ENCODE peak calls at places on chromosomes 13 and 19, in five cellular contexts. One of them, this sample, is unnamed. For H3K36me3, the result is how much of the 10 kb centered on the place peaks cover.

GRCh38 chr13:46373623-46374022 is 13.4 kb downstream of the RUBCNL start:
- DNase-seq in SK-N-SH: no peak
- DNase-seq in ovary: no peak
- DNase-seq in stomach: no peak
- DNase-seq in H1: no peak
- DNase-seq in this sample: no peak

GRCh38 chr19:38547446-38547845 is 70.3 kb downstream of the MAP4K1 start:
- DNase-seq in SK-N-SH: no peak
- DNase-seq in ovary: no peak
- DNase-seq in stomach: no peak
- DNase-seq in H1: no peak
- DNase-seq in this sample: no peak

GRCh38 chr13:51834581-51835158 is 10.3 kb downstream of the TMEM272 start:
- DNase-seq in SK-N-SH: peak
- DNase-seq in ovary: no peak
- DNase-seq in stomach: no peak
- DNase-seq in H1: no peak
- DNase-seq in this sample: no peak

GRCh38 chr13:30052127-30052526 is 201.7 kb upstream of the UBL3 start:
- DNase-seq in SK-N-SH: no peak
- DNase-seq in ovary: no peak
- DNase-seq in stomach: no peak
- DNase-seq in H1: peak
- DNase-seq in this sample: peak

GRCh38 chr13:95784161-95784880 is 107.4 kb downstream of the DNAJC3 start:
- DNase-seq in SK-N-SH: no peak
- DNase-seq in ovary: no peak
- DNase-seq in stomach: no peak
- DNase-seq in H1: no peak
- DNase-seq in this sample: no peak

GRCh38 chr13:46804391-46804815 is 7.4 kb upstream of the ESD start:
- DNase-seq in SK-N-SH: no peak
- DNase-seq in ovary: no peak
- DNase-seq in stomach: no peak
- DNase-seq in H1: no peak
- DNase-seq in this sample: no peak

GRCh38 chr13:46172531-46172991 is 9.4 kb downstream of the LCP1 start:
- DNase-seq in SK-N-SH: no peak
- DNase-seq in ovary: no peak
- DNase-seq in stomach: no peak
- DNase-seq in H1: no peak
- DNase-seq in this sample: no peak

GRCh38 chr19:18344546-18344945 is 4.1 kb downstream of the PGPEP1 start:
- DNase-seq in SK-N-SH: no peak
- DNase-seq in ovary: no peak
- DNase-seq in stomach: no peak
- DNase-seq in H1: no peak
- DNase-seq in this sample: no peak

GRCh38 chr13:27921421-27921960 is 1.7 kb downstream of the PDX1 start:
- DNase-seq in SK-N-SH: peak
- DNase-seq in ovary: no peak
- DNase-seq in stomach: no peak
- DNase-seq in H1: no peak
- DNase-seq in this sample: no peak

GRCh38 chr19:42352216-42352892 is 26.9 kb downstream of the MEGF8 start:
- DNase-seq in SK-N-SH: peak
- DNase-seq in ovary: no peak
- DNase-seq in stomach: no peak
- DNase-seq in H1: no peak
- DNase-seq in this sample: no peak

GRCh38 chr19:46748325-46749109 is 2.3 kb upstream of the STRN4 start:
- DNase-seq in SK-N-SH: peak
- DNase-seq in ovary: peak
- DNase-seq in stomach: peak
- DNase-seq in H1: no peak
- DNase-seq in this sample: no peak

GRCh38 chr13:23979361-23980159 is 82.3 kb upstream of the C1QTNF9B start:
- DNase-seq in SK-N-SH: peak
- DNase-seq in ovary: peak
- DNase-seq in stomach: peak
- DNase-seq in H1: no peak
- DNase-seq in this sample: peak

DNA sequence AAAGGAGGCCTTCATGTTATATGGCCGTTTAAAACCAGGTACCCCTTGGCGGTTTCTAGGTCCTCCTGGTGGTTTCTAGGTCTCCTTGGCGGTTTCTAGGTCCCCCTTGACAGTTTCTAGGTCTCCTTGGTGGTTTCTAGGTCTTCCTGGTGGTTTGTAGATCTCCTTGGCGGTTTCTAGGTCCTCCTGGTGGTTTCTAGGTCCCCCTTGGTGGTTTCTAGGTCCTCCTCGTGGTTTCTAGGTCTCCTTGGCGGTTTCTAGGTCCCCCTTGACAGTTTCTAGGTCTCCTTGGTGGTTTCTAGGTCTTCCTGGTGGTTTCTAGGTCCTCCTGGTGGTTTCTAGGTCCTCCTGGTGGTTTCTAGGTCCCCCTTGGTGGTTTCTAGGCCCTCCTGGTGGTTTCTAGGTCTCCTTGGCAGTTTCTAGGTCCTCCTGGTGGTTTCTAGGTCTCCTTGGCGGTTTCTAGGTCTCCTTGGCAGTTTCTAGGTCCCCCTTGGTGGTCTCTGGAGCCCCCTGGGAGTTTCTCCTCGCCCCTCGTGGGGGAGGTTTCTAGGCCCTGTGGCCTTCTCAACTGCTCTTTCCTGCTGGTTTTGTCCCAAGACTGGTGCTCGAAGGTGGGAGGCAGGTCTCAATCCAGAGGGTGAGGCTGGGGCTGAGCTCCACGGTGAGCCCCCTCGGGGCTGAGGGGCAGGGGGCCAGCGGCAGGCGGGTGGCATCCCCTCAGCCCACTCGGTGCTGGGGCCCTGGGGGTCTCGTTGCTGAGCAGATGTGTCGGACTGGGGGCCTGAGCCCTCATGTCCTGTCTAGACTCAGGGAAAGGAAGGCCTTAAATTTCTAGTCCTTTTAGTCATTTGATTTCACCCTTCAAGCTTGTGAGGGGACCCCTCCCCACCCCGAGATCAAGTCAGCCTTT is 8.0 kb downstream of the HCN2 start:
- DNase-seq in SK-N-SH: no peak
- DNase-seq in ovary: no peak
- DNase-seq in stomach: no peak
- DNase-seq in H1: no peak
- DNase-seq in this sample: no peak
- TF ChIP-seq EP300 in SK-N-SH: no peak
- TF ChIP-seq EP300 in ovary: no peak
- TF ChIP-seq EP300 in stomach: no peak
- TF ChIP-seq EP300 in H1: no peak
- TF ChIP-seq EP300 in this sample: no peak

DNA sequence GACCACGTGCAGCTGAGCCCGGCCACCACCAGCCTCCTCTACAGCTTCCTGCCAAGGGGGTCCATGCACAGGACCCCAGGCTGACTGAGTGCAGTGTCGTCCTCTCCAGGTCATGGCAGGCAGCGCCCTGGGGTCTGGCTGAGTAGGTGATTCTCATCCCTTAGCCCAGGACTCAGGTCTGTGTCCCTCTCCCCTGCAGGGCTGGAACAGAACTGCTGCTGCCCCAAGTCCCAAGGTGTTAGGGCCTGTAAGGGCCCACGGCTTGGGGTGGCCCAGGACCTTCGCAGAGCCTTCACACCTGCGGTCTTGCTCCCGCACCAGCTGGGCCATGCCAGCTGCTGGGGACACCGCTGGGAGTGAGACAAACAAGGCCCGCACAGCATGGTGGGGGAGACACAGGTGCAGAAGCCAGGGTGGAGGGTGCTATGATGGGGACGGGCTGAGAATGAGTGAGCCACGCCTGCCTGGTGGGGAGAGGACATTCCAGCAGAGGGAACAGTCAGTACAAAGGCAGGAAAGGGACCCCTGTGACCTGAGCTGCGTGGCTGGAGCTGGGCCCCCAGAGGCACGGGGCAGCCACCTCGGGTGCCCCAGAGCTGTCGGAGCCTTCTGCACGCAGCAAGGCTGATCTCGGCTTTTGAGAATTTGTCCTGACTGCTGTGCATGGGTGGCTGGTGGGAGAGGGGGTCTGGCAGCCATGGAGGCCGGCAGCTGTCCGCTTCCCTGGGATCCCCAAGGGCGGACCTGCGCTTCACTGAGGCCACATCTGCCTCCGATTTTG is 11.9 kb downstream of the PLEKHF1 start:
- DNase-seq in SK-N-SH: no peak
- DNase-seq in ovary: no peak
- DNase-seq in stomach: no peak
- DNase-seq in H1: no peak
- DNase-seq in this sample: no peak
- H3K4me3 ChIP-seq in SK-N-SH: no peak
- H3K4me3 ChIP-seq in ovary: no peak
- H3K4me3 ChIP-seq in stomach: no peak
- H3K4me3 ChIP-seq in H1: no peak
- H3K4me3 ChIP-seq in this sample: no peak

GRCh38 chr19:14159059-14159458 is 22.7 kb upstream of the ASF1B start:
- DNase-seq in SK-N-SH: no peak
- DNase-seq in ovary: no peak
- DNase-seq in stomach: no peak
- DNase-seq in H1: no peak
- DNase-seq in this sample: no peak
- H3K36me3 ChIP-seq in SK-N-SH: under half
- H3K36me3 ChIP-seq in ovary: under half
- H3K36me3 ChIP-seq in stomach: half or more
- H3K36me3 ChIP-seq in H1: half or more
- H3K36me3 ChIP-seq in this sample: under half

GRCh38 chr13:109215377-109215776 is 571.0 kb downstream of the IRS2 start:
- DNase-seq in SK-N-SH: no peak
- DNase-seq in ovary: no peak
- DNase-seq in stomach: no peak
- DNase-seq in H1: no peak
- DNase-seq in this sample: no peak

GRCh38 chr13:109213714-109214113 is 572.7 kb downstream of the IRS2 start:
- DNase-seq in SK-N-SH: no peak
- DNase-seq in ovary: no peak
- DNase-seq in stomach: no peak
- DNase-seq in H1: no peak
- DNase-seq in this sample: no peak

GRCh38 chr13:109211616-109212015 is 574.8 kb downstream of the IRS2 start:
- DNase-seq in SK-N-SH: peak
- DNase-seq in ovary: no peak
- DNase-seq in stomach: no peak
- DNase-seq in H1: no peak
- DNase-seq in this sample: no peak

GRCh38 chr13:109214393-109214792 is 572.0 kb downstream of the IRS2 start:
- DNase-seq in SK-N-SH: no peak
- DNase-seq in ovary: no peak
- DNase-seq in stomach: no peak
- DNase-seq in H1: no peak
- DNase-seq in this sample: no peak

DNA sequence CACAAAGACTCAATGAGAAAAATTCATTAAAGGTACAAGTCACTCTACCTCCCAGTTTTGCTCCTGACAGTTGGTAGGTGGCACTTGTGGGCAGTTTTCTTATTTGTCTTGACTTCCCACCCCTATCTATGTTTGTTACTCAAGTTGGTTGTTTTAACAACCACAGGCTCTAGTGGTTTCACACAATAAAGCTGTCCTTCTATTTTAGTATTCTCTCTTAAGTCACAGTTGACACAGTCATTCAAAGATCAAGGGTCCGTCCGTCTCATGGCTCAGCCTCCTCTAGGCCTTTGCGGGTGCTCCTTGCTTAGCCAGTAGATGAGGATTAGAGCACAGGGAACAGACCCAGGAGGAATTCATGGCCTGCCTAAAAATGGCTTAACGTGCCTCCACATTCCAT is 573.8 kb downstream of the IRS2 start:
- DNase-seq in SK-N-SH: no peak
- DNase-seq in ovary: no peak
- DNase-seq in stomach: no peak
- DNase-seq in H1: no peak
- DNase-seq in this sample: no peak
- TF ChIP-seq EP300 in SK-N-SH: no peak
- TF ChIP-seq EP300 in ovary: no peak
- TF ChIP-seq EP300 in stomach: no peak
- TF ChIP-seq EP300 in H1: no peak
- TF ChIP-seq EP300 in this sample: no peak

GRCh38 chr19:56217039-56217949 is 15.2 kb downstream of the ZSCAN5C start:
- DNase-seq in SK-N-SH: peak
- DNase-seq in ovary: no peak
- DNase-seq in stomach: no peak
- DNase-seq in H1: peak
- DNase-seq in this sample: no peak
- H3K4me3 ChIP-seq in SK-N-SH: peak
- H3K4me3 ChIP-seq in ovary: peak
- H3K4me3 ChIP-seq in stomach: peak
- H3K4me3 ChIP-seq in H1: peak
- H3K4me3 ChIP-seq in this sample: peak

DNA sequence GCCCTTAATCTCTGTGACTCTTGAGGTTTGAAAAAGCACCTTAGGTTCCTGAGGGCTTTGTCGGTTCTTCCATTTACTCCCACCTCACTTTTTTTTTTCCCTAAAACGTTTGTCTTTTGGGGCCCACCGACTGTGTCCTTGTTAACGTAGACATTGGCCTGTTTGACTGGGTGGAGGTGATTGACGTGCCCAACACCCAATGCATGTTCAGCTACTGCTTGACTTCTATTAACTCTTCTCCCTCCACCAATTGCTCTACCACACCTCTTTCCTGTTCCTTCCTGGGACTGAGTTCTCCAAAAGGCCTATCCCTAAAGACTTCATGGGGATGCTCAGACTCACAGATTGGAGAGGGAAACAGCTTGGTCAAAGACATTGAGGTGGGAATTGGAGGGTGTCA is 17.3 kb downstream of the CKM start:
- DNase-seq in SK-N-SH: no peak
- DNase-seq in ovary: no peak
- DNase-seq in stomach: no peak
- DNase-seq in H1: no peak
- DNase-seq in this sample: no peak
- H3K36me3 ChIP-seq in SK-N-SH: under half
- H3K36me3 ChIP-seq in ovary: under half
- H3K36me3 ChIP-seq in stomach: under half
- H3K36me3 ChIP-seq in H1: under half
- H3K36me3 ChIP-seq in this sample: under half